ENCODE peak calls at places on chromosomes 7 and 10, in six cellular contexts. A is IMR-90, O is H9, X is neuronal stem cell, I is mesenchymal stem cell, S is H1. Q is an unnamed sample.

GRCh38 chr10:29446327-29446726 is 157.5 kb downstream of the LYZL1 start:
- DNase-seq in A (peak; percentile 21), O (no peak), X (no peak), I (peak; percentile 29), S (no peak), Q (no peak)

GRCh38 chr10:107767185-107767584 is 602.7 kb upstream of the SORCS1 start:
- DNase-seq in A (no peak), O (no peak), X (no peak), I (no peak), S (no peak), Q (no peak)

GRCh38 chr10:5484205-5484604 is 15.2 kb downstream of the CALML5 start:
- DNase-seq in A (peak; percentile 52), O (no peak), X (no peak), I (no peak), S (no peak), Q (no peak)

GRCh38 chr10:58818889-58819288 is 306.2 kb downstream of the BICC1 start:
- DNase-seq in A (peak; percentile 79), O (no peak), X (no peak), I (peak; percentile 74), S (no peak), Q (no peak)

GRCh38 chr10:116765549-116766162 is 23.3 kb upstream of the HSPA12A start:
- DNase-seq in A (no peak), O (peak; percentile 48), X (no peak), I (no peak), S (peak; percentile 78), Q (no peak)

GRCh38 chr7:7808156-7808555 is 89.7 kb upstream of the RPA3 start:
- DNase-seq in A (peak; percentile 87), O (no peak), X (no peak), I (peak; percentile 81), S (no peak), Q (no peak)

GRCh38 chr10:52318136-52318810 is 4.2 kb downstream of the DKK1 start:
- DNase-seq in A (peak; percentile 68), O (no peak), X (no peak), I (peak; percentile 47), S (no peak), Q (no peak)

GRCh38 chr10:14302035-14302434 is 28.7 kb downstream of the FRMD4A start:
- DNase-seq in A (peak; percentile 43), O (no peak), X (no peak), I (peak; percentile 12), S (no peak), Q (no peak)

GRCh38 chr7:112887-113286 is 79.5 kb upstream of the FAM20C start:
- DNase-seq in A (no peak), O (no peak), X (no peak), I (no peak), S (no peak), Q (no peak)

GRCh38 chr7:109094-109493 is 83.3 kb upstream of the FAM20C start:
- DNase-seq in A (no peak), O (peak; percentile 20), X (no peak), I (no peak), S (no peak), Q (no peak)

GRCh38 chr7:109793-110556 is 82.4 kb upstream of the FAM20C start:
- DNase-seq in A (no peak), O (peak; percentile 24), X (no peak), I (no peak), S (peak; percentile 43), Q (no peak)

GRCh38 chr7:111591-111990 is 80.8 kb upstream of the FAM20C start:
- DNase-seq in A (no peak), O (no peak), X (no peak), I (no peak), S (no peak), Q (no peak)

DNA sequence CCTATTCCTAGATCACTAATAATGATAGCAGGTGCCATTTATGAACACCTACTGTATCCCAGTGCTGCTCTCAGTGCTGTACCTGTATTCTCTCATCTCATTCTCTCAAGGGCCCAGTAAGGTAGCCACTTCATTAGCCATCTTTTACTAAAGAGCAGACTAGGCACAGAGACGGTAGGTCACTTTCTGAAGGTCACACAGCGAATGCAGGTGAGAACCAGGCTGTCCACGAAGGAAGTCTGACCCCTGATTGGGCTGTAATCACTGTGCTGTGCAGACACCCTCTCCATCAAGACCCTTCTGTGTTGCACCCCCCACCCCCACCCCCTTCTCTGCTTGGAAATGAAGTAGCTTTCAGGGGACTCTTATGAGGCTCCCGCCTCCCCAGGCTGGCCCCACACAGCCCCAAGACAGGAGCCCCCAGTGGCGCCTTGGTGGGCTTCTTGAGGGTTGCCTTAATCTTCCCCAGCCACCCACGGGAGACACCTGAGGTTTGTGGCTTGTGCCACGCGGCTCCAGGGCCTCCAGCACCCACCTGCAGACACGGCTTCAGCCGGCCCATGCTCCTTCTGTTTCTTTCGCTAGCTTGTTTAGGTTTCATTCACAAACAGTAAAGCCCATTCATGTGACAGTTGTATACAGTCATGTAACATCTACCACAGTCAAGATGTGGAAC is 81.7 kb upstream of the FAM20C start:
- DNase-seq in A (no peak), O (no peak), X (no peak), I (no peak), S (no peak), Q (no peak)
- H3K14ac ChIP-seq in A (no peak overlapping the region), O (no peak overlapping the region), X (no peak overlapping the region), I (no peak overlapping the region), S (no peak overlapping the region), Q (no peak overlapping the region)

DNA sequence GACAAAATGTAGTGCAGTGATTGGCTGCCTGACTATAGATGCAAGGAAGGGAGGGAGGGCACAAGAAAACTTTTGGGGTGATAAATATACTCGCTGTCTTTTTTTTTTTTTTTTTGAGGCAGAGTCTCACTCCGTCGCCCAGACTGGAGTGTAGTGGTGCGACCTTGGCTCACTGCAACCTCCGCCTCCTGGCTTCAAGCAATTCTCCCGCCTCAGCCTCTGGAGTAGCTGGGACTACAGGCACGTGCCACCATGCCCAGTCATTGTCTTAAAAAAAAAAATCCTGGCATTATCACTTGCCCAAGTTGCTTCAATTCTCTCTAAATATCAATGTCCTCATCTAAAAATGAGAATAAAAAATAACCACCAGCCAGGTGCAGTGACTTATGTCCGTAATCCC is 7.6 kb upstream of the FZD9 start:
- DNase-seq in A (no peak), O (no peak), X (no peak), I (no peak), S (no peak), Q (no peak)
- H2AK5ac ChIP-seq in A (no peak overlapping the region), O (no peak overlapping the region), X (no peak overlapping the region), I (no peak overlapping the region), S (no peak overlapping the region), Q (no peak overlapping the region)

DNA sequence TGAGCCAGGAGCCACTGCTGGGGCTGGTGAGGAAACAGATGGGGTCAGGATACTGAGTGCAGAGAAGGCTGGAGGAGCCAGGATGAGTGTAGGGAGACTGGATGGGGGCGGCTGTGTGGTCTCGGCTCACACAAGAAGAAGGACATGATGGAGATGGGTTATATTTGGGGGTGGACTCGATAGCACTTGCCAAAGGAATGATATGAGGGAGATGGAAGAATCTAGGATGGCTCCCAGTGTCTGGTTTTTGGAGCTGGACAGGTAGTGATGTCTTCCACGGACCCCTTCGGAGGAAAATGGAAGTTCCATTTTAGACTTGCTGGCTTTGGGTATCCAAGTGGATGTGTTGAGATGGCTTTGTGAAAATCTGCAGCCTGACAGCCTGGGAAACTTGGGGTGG is 83.9 kb downstream of the CDH23 start:
- DNase-seq in A (no peak), O (no peak), X (no peak), I (no peak), S (no peak), Q (no peak)
- H3K14ac ChIP-seq in A (no peak overlapping the region), O (no peak overlapping the region), X (no peak overlapping the region), I (no peak overlapping the region), S (no peak overlapping the region), Q (no peak overlapping the region)

GRCh38 chr10:112839928-112840654 is 110.0 kb upstream of the TCF7L2 start:
- DNase-seq in A (no peak), O (no peak), X (no peak), I (no peak), S (no peak), Q (no peak)
- H2AK5ac ChIP-seq in A (no peak overlapping the region), O (no peak overlapping the region), X (no peak overlapping the region), I (no peak overlapping the region), S (peak overlapping the region; percentile 87), Q (no peak overlapping the region)

GRCh38 chr10:123797813-123798212 is 93.8 kb downstream of the CPXM2 start:
- DNase-seq in A (no peak), O (peak; percentile 67), X (no peak), I (no peak), S (peak; percentile 45), Q (no peak)
- H3K14ac ChIP-seq in A (no peak overlapping the region), O (no peak overlapping the region), X (no peak overlapping the region), I (no peak overlapping the region), S (no peak overlapping the region), Q (no peak overlapping the region)

Q was measured in trophoblast cell.